ENCODE peak calls at places on chromosomes 12 and 14, in seven cellular contexts. J is esophagus muscularis mucosa, C is body of pancreas, Z is A549, L is prostate gland, F is gastrocnemius medialis, G is tibial nerve. N is an unnamed sample.

GRCh38 chr14:79293482-79293881 is 917.8 kb downstream of the DIO2 start:
- DNase-seq in Z (no peak), J (no peak), G (no peak), C (no peak), L (no peak), F (no peak), N (no peak)

GRCh38 chr12:45598761-45599160 is 130.7 kb upstream of the ARID2 start:
- DNase-seq in J (peak), G (no peak), F (no peak), C (no peak), Z (no peak), L (no peak), N (no peak)

GRCh38 chr14:33916663-33917565 is 34.0 kb downstream of the EGLN3 start:
- DNase-seq in L (no peak), C (no peak), F (no peak), G (no peak), J (peak), Z (peak), N (no peak)

GRCh38 chr12:69894800-69895199 is 69.8 kb downstream of the MYRFL start:
- DNase-seq in Z (no peak), F (no peak), J (no peak), C (no peak), G (no peak), L (no peak), N (no peak)

GRCh38 chr12:70661762-70662161 is 24.5 kb upstream of the PTPRB start:
- DNase-seq in Z (no peak), F (no peak), J (no peak), C (no peak), L (no peak), G (no peak), N (no peak)

GRCh38 chr12:26845984-26846383 is 13.0 kb upstream of the ITPR2 start:
- DNase-seq in C (peak), G (no peak), L (no peak), Z (no peak), F (no peak), J (no peak), N (no peak)

GRCh38 chr14:89319687-89320086 is 97.3 kb downstream of the FOXN3 start:
- DNase-seq in G (no peak), J (no peak), C (no peak), L (no peak), F (no peak), Z (no peak), N (no peak)

GRCh38 chr12:110807640-110808039 is 39.1 kb upstream of the CCDC63 start:
- DNase-seq in G (no peak), C (no peak), Z (no peak), F (no peak), L (peak), J (no peak), N (peak)

GRCh38 chr14:76829016-76829365 is 2.8 kb downstream of the LRRC74A start:
- DNase-seq in G (peak), F (no peak), L (no peak), C (peak), Z (no peak), J (no peak), N (no peak)

GRCh38 chr12:51593539-51593938 is 2.5 kb downstream of the SCN8A start:
- DNase-seq in G (no peak), Z (no peak), F (no peak), J (no peak), C (peak), L (no peak), N (no peak)

GRCh38 chr12:100795193-100796179 is 910 bp downstream of the ANO4 start:
- DNase-seq in L (no peak), F (no peak), G (no peak), J (no peak), C (no peak), Z (no peak), N (no peak)

GRCh38 chr12:103824290-103824689 is 16.7 kb downstream of the NT5DC3 start:
- DNase-seq in F (peak), J (no peak), C (no peak), Z (no peak), G (no peak), L (no peak), N (no peak)

GRCh38 chr12:124297389-124297788 is 2.5 kb downstream of the RFLNA start:
- DNase-seq in J (no peak), G (no peak), Z (no peak), L (no peak), F (no peak), C (no peak), N (no peak)

GRCh38 chr12:54217774-54218221 is 29.0 kb upstream of the SMUG1 start:
- DNase-seq in Z (no peak), F (no peak), J (no peak), L (no peak), C (no peak), G (no peak), N (no peak)

GRCh38 chr12:127926004-127926403 is 341.0 kb upstream of the TMEM132C start:
- DNase-seq in F (no peak), Z (no peak), G (peak), C (no peak), L (no peak), J (peak), N (no peak)

GRCh38 chr12:51837286-51837685 is 11.2 kb downstream of the FIGNL2 start:
- DNase-seq in G (no peak), L (no peak), F (no peak), C (no peak), Z (no peak), J (no peak), N (no peak)

GRCh38 chr14:81453166-81453766 is 53.1 kb upstream of the STON2 start:
- DNase-seq in C (peak), Z (peak), F (peak), J (no peak), G (peak), L (peak), N (peak)

GRCh38 chr12:47604474-47604873 is 101.4 kb downstream of the RPAP3 start:
- DNase-seq in G (no peak), L (no peak), J (no peak), C (no peak), Z (no peak), F (no peak), N (no peak)

GRCh38 chr12:101592448-101592847 is 2.3 kb upstream of the MYBPC1 start:
- DNase-seq in G (no peak), Z (no peak), F (no peak), J (no peak), L (no peak), C (no peak), N (no peak)

GRCh38 chr14:70245026-70245425 is 56.3 kb upstream of the SLC8A3 start:
- DNase-seq in C (no peak), J (no peak), Z (no peak), F (no peak), L (no peak), G (no peak), N (no peak)

GRCh38 chr14:78182722-78183121 is 12.5 kb downstream of the NRXN3 start:
- DNase-seq in Z (no peak), L (no peak), F (no peak), C (no peak), G (no peak), J (no peak), N (no peak)

GRCh38 chr14:81208489-81208888 is 12.3 kb downstream of the GTF2A1 start:
- DNase-seq in C (peak), L (no peak), J (no peak), G (peak), F (peak), Z (no peak), N (no peak)

GRCh38 chr12:113092478-113093408 is 36.2 kb downstream of the DTX1 start:
- DNase-seq in J (no peak), G (no peak), C (peak), F (peak), L (no peak), Z (peak), N (no peak)

GRCh38 chr12:106234513-106234912 is 13.3 kb downstream of the CKAP4 start:
- DNase-seq in Z (no peak), C (no peak), F (no peak), L (no peak), G (no peak), J (no peak), N (no peak)

GRCh38 chr14:56325251-56325839 is 207.1 kb downstream of the PELI2 start:
- DNase-seq in C (no peak), L (no peak), G (no peak), Z (no peak), F (no peak), J (no peak), N (no peak)

GRCh38 chr12:55966408-55967281 is at the start of gene CDK2:
- DNase-seq in Z (peak), J (peak), C (peak), G (peak), L (peak), F (peak), N (peak)
- TF ChIP-seq POLR2A in Z (peak), J (peak), C (peak), G (peak), L (peak), F (peak), N (peak)

GRCh38 chr12:95942106-95942531 is 295 bp downstream of the CCDC38 start:
- DNase-seq in F (no peak), Z (peak), L (no peak), J (no peak), G (no peak), C (no peak), N (no peak)

GRCh38 chr12:95943231-95943842 is at the start of gene AMDHD1:
- DNase-seq in F (peak), L (peak), C (peak), G (peak), J (no peak), Z (peak), N (peak)

GRCh38 chr12:95944108-95944704 is 1.1 kb downstream of the AMDHD1 start:
- DNase-seq in J (no peak), F (no peak), C (no peak), L (no peak), G (no peak), Z (no peak), N (no peak)

GRCh38 chr12:95940514-95940913 is 1.9 kb downstream of the CCDC38 start:
- DNase-seq in F (no peak), J (no peak), C (no peak), Z (no peak), L (no peak), G (no peak), N (no peak)

DNA sequence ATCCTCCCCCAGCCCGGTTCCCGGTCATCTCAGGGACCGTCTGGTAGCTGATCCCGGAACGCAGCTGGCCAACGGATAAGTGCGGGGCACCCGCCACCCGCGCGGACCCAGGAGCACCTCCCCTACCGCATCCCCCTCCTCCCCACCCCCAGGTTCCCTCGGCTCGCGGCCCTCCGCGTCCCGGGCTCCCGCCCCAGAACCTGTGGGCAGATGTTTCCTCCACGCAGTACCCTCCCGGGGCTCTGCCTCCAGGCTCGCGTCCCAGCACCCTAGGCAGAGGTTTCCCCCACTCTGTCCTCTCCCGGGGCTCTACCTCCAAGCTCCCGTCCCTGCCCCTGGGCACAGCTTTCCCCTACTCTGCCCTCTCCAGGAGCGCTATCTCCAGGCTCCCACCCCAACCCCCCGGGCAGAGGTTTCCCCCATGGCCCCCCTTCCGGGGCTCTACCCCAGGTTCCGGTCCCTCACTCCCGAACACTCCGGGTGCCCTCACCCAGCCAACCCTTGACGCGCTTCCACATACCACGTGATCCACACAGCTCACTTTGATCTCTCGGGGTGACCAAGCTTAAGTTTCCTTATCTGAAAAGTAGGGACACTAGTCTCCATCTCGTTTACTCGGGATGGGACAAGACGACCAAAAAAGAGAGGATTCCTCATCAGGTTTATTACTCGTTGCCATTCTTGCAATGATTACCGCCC is at the start of gene CCDC38:
- DNase-seq in J (peak), F (peak), C (peak), G (peak), L (peak), Z (peak), N (peak)
- TF ChIP-seq POLR2A in J (no peak), F (no peak), C (peak), G (no peak), L (no peak), Z (peak), N (no peak)

DNA sequence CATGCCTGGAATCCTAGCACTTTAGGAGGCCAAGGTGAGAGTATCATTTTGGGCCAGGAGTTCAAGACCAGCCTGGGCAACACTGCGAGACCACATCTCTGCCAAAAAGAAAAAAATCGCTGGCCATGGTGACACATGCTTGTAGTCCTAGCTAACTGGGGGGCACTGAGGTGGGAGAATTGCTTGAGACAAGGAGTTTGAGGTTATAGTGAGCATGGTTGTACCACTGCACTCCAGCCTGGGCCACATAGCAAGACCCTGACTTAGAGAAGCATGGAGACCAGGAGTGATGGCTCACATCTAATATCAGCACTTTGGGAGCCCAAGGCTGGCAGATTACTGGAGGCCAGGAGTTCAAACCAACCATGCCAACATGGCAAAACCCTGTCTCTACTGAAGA is 9.2 kb downstream of the PTGES3 start:
- DNase-seq in C (no peak), F (peak), Z (no peak), J (no peak), L (no peak), G (no peak), N (no peak)
- TF ChIP-seq POLR2A in C (no peak), F (no peak), Z (no peak), J (no peak), L (no peak), G (no peak), N (no peak)

GRCh38 chr12:1201030-1201429 is 210.0 kb downstream of the ERC1 start:
- DNase-seq in L (no peak), F (no peak), C (no peak), G (no peak), J (no peak), Z (no peak), N (no peak)

GRCh38 chr12:1199700-1200099 is 208.7 kb downstream of the ERC1 start:
- DNase-seq in G (no peak), Z (no peak), L (no peak), C (no peak), F (no peak), J (no peak), N (no peak)

GRCh38 chr12:1197264-1198018 is 206.4 kb downstream of the ERC1 start:
- DNase-seq in F (no peak), J (no peak), Z (no peak), G (no peak), C (no peak), L (no peak), N (no peak)

GRCh38 chr12:1195513-1195912 is 204.5 kb downstream of the ERC1 start:
- DNase-seq in Z (no peak), F (no peak), L (no peak), J (no peak), C (no peak), G (no peak), N (no peak)
- TF ChIP-seq POLR2A in Z (no peak), F (no peak), L (no peak), J (no peak), C (no peak), G (no peak), N (no peak)

DNA sequence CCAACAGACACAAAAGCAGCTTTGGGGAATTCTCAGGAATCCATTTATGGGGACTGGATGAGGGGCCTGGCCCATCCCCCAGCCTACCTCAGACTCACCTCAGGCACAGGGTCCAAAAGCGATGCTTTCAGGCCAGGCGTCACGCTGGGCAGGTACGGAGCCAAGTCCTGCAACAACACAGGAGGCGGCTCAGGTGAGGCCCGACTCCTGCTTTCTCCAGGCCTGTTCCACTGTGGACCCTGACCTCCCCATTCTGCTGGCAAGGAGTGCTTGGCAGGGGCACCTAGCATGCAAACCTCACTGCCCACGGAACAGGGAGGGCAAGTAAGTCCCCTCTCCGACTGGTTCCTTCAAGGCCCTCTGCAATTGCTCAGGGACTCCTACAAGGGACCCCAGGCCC is 28.6 kb upstream of the RAB35 start:
- DNase-seq in Z (no peak), F (no peak), J (no peak), C (no peak), L (no peak), G (no peak), N (no peak)
- TF ChIP-seq POLR2A in Z (no peak), F (no peak), J (no peak), C (no peak), L (no peak), G (no peak), N (no peak)

GRCh38 chr14:103706551-103707328 is 8.5 kb downstream of the XRCC3 start:
- DNase-seq in L (no peak), J (no peak), Z (no peak), C (no peak), F (no peak), G (no peak), N (no peak)

GRCh38 chr14:103704708-103705107 is 10.5 kb downstream of the XRCC3 start:
- DNase-seq in G (no peak), L (no peak), Z (no peak), F (no peak), C (no peak), J (no peak), N (no peak)

GRCh38 chr14:103705158-103705523 is 10.1 kb downstream of the XRCC3 start:
- DNase-seq in L (peak), C (peak), Z (no peak), F (no peak), G (no peak), J (no peak), N (peak)

GRCh38 chr14:103707329-103708263 is 7.7 kb downstream of the XRCC3 start:
- DNase-seq in C (no peak), J (no peak), G (no peak), Z (no peak), F (no peak), L (no peak), N (no peak)

DNA sequence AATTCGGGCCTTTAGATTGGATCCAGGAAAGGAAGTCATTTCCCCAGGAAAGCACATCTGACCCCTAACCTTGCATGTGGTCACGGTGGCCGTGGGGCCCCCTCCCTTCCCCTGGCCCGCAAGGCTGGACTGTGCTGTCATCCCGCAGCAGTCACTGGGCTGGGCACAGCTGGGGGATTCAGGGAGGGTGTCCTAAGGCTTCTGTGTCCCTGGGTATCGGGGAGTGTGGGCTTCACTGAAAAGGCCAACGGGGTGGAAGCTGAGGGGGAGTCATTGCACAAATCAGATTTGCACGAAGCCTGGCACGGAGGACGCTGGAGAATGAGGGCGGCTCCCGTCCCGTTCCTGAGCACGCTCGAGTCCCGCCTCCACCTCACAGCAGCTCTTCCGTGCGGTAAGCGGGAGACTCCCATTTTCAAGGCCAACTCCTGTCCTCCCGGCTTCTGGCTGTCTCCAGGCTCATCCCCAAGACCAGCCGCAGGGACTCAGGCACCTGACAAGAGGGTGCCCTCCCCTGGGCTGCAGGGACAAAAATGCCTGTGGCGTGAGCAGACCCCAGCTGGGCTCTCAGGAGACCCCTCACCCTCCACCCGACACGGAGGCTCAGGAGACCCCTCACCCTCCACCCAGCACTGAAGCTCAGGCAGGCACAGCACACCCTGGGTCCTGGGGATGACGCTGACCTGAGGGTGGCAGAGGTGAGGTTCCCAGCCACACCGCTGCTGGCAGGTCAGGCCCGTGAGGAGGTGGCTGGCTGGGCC is 9.5 kb downstream of the XRCC3 start:
- DNase-seq in C (no peak), G (no peak), J (no peak), Z (no peak), F (no peak), L (no peak), N (no peak)
- TF ChIP-seq POLR2A in C (no peak), G (no peak), J (no peak), Z (no peak), F (no peak), L (no peak), N (no peak)

DNA sequence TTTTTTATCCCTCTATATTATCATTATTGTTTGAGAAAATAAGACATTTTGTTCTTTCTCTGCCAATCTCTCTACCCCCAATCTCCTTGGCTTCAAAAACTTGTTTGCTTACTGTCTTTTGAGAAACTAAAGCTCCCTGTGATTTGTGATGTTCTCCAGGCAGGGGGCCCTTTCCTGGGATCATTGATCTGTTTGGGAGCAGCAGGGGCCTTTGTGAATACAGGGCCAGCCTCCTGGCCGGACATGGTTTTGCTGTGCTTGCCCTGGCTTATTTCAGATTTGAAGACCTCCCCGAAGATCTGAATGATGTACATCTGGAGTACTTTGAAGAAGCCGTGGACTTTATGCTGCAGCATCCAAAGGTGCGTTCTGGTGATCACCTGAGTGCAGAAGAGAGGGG is 4.5 kb downstream of the ACOT6 start:
- DNase-seq in L (no peak), G (no peak), J (no peak), F (no peak), Z (no peak), C (no peak), N (no peak)
- TF ChIP-seq POLR2A in L (no peak), G (no peak), J (no peak), F (no peak), Z (no peak), C (no peak), N (no peak)

GRCh38 chr12:132622437-132623071 is 4.0 kb downstream of the P2RX2 start:
- DNase-seq in C (no peak), Z (no peak), F (no peak), G (no peak), L (no peak), J (no peak), N (no peak)
- TF ChIP-seq POLR2A in C (no peak), Z (no peak), F (no peak), G (no peak), L (no peak), J (no peak), N (no peak)

N was measured in breast epithelium.